ENCODE peak calls at places on chromosome 2, in ten cellular contexts. U is lower leg skin, L is endodermal cell, X is fibroblast of lung, D is adrenal gland, K is Peyer's patch, T is tibial nerve, Y is A549, W is MM.1S, E is foreskin fibroblast. Q is an unnamed sample.

GRCh38 chr2:229104863-229105468 is 166.1 kb downstream of the PID1 start:
- DNase-seq in U (no peak), L (no peak), X (no peak), D (no peak), K (no peak), T (no peak), Y (no peak), W (no peak), E (no peak), Q (peak)

GRCh38 chr2:63741884-63742583 is 99.7 kb upstream of the UGP2 start:
- DNase-seq in U (no peak), L (no peak), X (peak), D (no peak), K (no peak), T (no peak), Y (peak), W (no peak), E (peak), Q (peak)

GRCh38 chr2:226151157-226151556 is 648.5 kb downstream of the IRS1 start:
- DNase-seq in U (no peak), L (no peak), X (no peak), D (no peak), K (no peak), T (no peak), Y (peak), W (peak), E (no peak), Q (no peak)

GRCh38 chr2:166593403-166593802 is 99.4 kb upstream of the SCN7A start:
- DNase-seq in U (no peak), L (no peak), X (peak), D (no peak), K (no peak), T (no peak), Y (no peak), W (no peak), E (peak), Q (peak)

GRCh38 chr2:120251863-120252206 is 817 bp upstream of the RALB start:
- DNase-seq in U (no peak), L (no peak), X (no peak), D (peak), K (no peak), T (no peak), Y (no peak), W (no peak), E (no peak), Q (no peak)

GRCh38 chr2:69253893-69254292 is 133.1 kb downstream of the GFPT1 start:
- DNase-seq in U (peak), L (no peak), X (peak), D (peak), K (no peak), T (no peak), Y (peak), W (no peak), E (peak), Q (peak)

GRCh38 chr2:178860551-178860950 is 53.3 kb upstream of the TTN start:
- DNase-seq in U (no peak), L (no peak), X (no peak), D (peak), K (no peak), T (peak), Y (peak), W (no peak), E (no peak), Q (peak)

GRCh38 chr2:109537565-109538221 is 76.1 kb downstream of the SEPTIN10 start:
- DNase-seq in U (no peak), L (no peak), X (peak), D (peak), K (no peak), T (no peak), Y (no peak), W (no peak), E (no peak), Q (no peak)

GRCh38 chr2:130821867-130822266 is 14.8 kb upstream of the ARHGEF4 start:
- DNase-seq in U (no peak), L (peak), X (no peak), D (no peak), K (no peak), T (no peak), Y (no peak), W (no peak), E (no peak), Q (no peak)

DNA sequence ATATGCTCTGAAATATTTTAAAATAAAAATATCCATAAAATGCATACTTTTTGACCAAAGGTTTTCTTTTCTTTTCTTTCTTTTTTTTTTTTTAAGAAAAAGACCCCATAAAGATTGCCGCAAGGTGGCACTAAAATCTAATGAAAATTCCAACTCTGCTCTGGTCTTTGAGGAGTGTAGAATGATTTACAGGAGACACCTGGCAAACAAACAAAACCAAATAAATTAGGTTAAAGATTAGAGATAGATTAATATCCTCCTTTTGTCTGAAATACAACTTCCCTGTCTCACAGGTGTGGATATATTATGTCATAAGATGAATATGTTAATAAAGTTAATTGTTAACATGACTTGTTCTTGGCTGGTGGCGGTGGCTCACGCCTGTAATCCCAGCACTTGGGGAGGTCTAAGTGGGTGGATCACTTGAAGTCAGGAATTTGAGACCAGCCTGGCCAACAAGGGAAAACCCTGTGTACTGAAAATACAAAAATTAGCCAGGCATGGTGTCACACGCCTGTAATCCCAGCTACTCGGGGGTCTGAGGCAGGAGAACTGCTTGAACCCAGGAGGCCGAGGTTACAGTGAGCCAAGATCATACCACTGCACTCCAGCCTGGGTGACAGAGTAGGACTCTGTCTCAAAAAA is 3.5 kb upstream of the RHOB start:
- DNase-seq in U (peak), L (peak), X (no peak), D (no peak), K (no peak), T (peak), Y (peak), W (peak), E (no peak), Q (peak)
- TF ChIP-seq CTCF in U (no peak), L (peak), X (peak), D (peak), K (peak), T (peak), Y (peak), W (peak), E (peak), Q (peak)

GRCh38 chr2:207300817-207301216 is 135.1 kb upstream of the KLF7 start:
- DNase-seq in U (no peak), L (no peak), X (no peak), D (no peak), K (no peak), T (no peak), Y (no peak), W (no peak), E (no peak), Q (no peak)

GRCh38 chr2:207291287-207292249 is 125.8 kb upstream of the KLF7 start:
- DNase-seq in U (no peak), L (no peak), X (no peak), D (no peak), K (no peak), T (no peak), Y (no peak), W (no peak), E (no peak), Q (no peak)

GRCh38 chr2:207290833-207291232 is 125.1 kb upstream of the KLF7 start:
- DNase-seq in U (no peak), L (no peak), X (no peak), D (no peak), K (no peak), T (no peak), Y (no peak), W (no peak), E (no peak), Q (no peak)

DNA sequence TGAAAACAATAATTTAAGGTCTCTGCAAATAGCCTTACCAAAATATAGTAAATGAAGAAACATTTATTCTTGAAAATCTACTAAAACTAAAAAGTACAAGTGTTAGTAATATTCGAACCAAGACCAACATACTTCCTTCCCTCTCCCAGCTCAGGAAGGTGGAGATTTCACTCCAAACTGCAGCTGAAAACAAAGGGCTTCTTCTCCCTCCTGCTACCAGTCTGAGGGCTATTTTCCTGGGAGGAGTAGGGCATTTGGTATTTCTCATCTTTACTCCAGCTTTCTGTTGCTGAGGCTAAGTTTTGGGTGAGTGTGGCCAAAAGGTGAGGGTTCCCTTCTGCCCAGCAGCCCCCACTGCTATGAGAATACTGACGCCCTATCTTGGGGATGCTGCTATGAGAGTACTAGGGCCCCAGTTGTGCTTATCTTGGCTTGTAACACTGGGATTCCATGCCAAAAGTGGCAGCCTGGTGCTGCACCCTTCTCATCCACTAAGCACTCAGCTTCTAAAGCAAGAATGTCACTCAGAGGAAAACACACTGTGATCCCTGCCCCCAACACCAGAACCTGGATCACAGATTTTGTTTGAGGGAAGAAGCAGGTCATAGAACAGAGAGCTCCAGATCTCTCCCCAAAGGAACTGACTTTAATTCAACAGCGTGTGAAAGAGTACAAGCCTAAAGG is 130.7 kb upstream of the KLF7 start:
- DNase-seq in U (no peak), L (peak), X (peak), D (no peak), K (no peak), T (no peak), Y (no peak), W (no peak), E (no peak), Q (no peak)
- H3K4me3 ChIP-seq in U (no peak), L (no peak), X (no peak), D (no peak), K (no peak), T (no peak), Y (no peak), W (no peak), E (no peak), Q (no peak)

GRCh38 chr2:197615033-197615652 is 60.2 kb downstream of the RFTN2 start:
- DNase-seq in U (no peak), L (no peak), X (no peak), D (no peak), K (no peak), T (no peak), Y (peak), W (peak), E (no peak), Q (peak)
- TF ChIP-seq CTCF in U (no peak), L (peak), X (no peak), D (no peak), K (peak), T (no peak), Y (no peak), W (peak), E (no peak), Q (peak)

DNA sequence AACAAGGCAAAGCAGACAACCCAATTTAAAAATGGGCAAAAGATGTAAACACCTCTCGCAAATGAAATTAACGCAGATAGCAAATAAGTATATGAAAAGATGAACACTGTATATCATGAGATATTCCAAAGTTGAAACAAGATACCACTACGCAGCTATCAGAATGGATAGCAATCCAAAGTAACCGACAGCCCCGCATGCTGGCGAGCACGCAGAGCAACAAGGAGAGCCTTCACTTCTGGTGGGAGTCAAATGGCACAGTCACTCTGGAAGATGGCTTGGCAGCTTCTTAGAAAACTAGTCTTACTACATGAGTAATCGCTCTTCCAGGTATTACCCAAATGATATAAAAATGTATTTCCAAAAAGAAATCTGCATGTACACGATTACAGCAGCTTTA is 1.4 kb downstream of the NDUFA10 start:
- DNase-seq in U (no peak), L (no peak), X (no peak), D (no peak), K (no peak), T (no peak), Y (no peak), W (no peak), E (no peak), Q (no peak)
- H3K4me3 ChIP-seq in U (no peak), L (peak), X (peak), D (no peak), K (no peak), T (no peak), Y (peak), W (peak), E (peak), Q (peak)

DNA sequence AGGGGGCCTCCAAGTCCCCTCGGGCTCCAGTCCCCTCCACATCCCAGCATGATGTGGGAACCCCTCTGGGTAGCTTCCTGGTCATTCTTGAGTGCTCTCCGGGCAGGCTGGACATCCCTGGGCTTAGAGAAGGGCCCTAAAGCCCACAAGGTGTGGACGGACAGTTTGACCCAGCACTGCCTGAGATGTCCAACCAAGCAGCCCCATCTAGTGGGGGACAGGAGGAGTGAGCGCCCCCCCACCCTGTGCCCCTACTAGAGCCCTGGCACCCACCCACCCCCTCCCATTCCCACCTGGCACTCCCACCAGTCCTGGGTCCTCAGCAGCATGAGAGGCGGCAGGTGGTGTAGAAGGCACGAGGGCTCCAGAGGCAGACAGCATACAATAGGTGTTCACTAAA is 45.9 kb downstream of the CYP27C1 start:
- DNase-seq in U (peak), L (peak), X (peak), D (no peak), K (no peak), T (no peak), Y (peak), W (no peak), E (peak), Q (no peak)
- TF ChIP-seq CTCF in U (no peak), L (peak), X (peak), D (peak), K (no peak), T (no peak), Y (peak), W (no peak), E (peak), Q (no peak)